ENCODE peak calls at places on chromosomes 1 and 21, in seven cellular contexts. N is RWPE1, I is BJ, Z is left ventricle myocardium inferior, W is heart right ventricle, M is Daoy, J is fibroblast of mammary gland. H is an unnamed sample.

GRCh38 chr1:211829343-211830054 is 1.1 kb downstream of the LPGAT1 start:
- DNase-seq in Z (peak; percentile 31), I (no peak), W (peak; percentile 12), J (no peak), N (peak; percentile 13), M (no peak), H (peak; percentile 12)

GRCh38 chr1:198622532-198623218 is 16.2 kb upstream of the PTPRC start:
- DNase-seq in N (no peak), M (no peak), J (no peak), I (no peak), W (no peak), Z (no peak), H (no peak)

GRCh38 chr21:42222821-42223390 is 4.0 kb downstream of the ABCG1 start:
- DNase-seq in Z (no peak), J (no peak), M (no peak), I (no peak), W (no peak), N (no peak), H (no peak)

GRCh38 chr1:228314658-228315483 is 91.8 kb downstream of the TRIM11 start:
- DNase-seq in W (peak; percentile 26), I (no peak), Z (peak; percentile 54), J (no peak), N (no peak), M (no peak), H (no peak)

GRCh38 chr1:163320891-163321290 is 863 bp upstream of the NUF2 start:
- DNase-seq in N (no peak), J (no peak), I (no peak), M (peak; percentile 2), Z (no peak), W (no peak), H (no peak)

GRCh38 chr1:245010018-245010614 is 144.7 kb upstream of the KIF26B start:
- DNase-seq in I (no peak), Z (no peak), J (no peak), N (no peak), W (no peak), M (no peak), H (no peak)

GRCh38 chr1:178192686-178193085 is 98.8 kb downstream of the RASAL2 start:
- DNase-seq in W (peak; percentile 23), Z (no peak), M (peak; percentile 82), J (peak; percentile 84), N (peak; percentile 62), I (no peak), H (no peak)

GRCh38 chr1:86430376-86430775 is 6.4 kb downstream of the CLCA2 start:
- DNase-seq in I (no peak), J (no peak), M (no peak), Z (no peak), N (no peak), W (no peak), H (peak; percentile 5)

GRCh38 chr21:46180079-46180722 is 4.1 kb downstream of the SPATC1L start:
- DNase-seq in J (no peak), M (no peak), Z (no peak), W (no peak), N (no peak), I (no peak), H (no peak)

GRCh38 chr1:118097622-118098348 is 87.2 kb downstream of the SPAG17 start:
- DNase-seq in N (no peak), M (no peak), I (no peak), W (no peak), J (peak; percentile 24), Z (no peak), H (no peak)

GRCh38 chr1:199089393-199090122 is 450.7 kb downstream of the PTPRC start:
- DNase-seq in W (no peak), Z (no peak), N (no peak), I (no peak), J (no peak), M (no peak), H (no peak)